ENCODE peak calls at places on chromosomes 6 and 20, in five cellular contexts. A is GM12865; K is psoas muscle; W is EL; Y is CD8-positive, alpha-beta memory T cell. Z is an unnamed sample.
A peak's percentile ranks its signal among the peaks of the same experiment; 100 is the strongest.

GRCh38 chr6:40688214-40688761 is 101.1 kb upstream of the LRFN2 start:
- DNase-seq in Y (no peak), A (no peak), K (no peak), W (no peak), Z (no peak)

GRCh38 chr6:44932651-44933091 is 395.5 kb upstream of the RUNX2 start:
- DNase-seq in W (no peak), A (no peak), Y (peak; percentile 79), K (no peak), Z (no peak)

GRCh38 chr6:155147958-155148663 is 115.7 kb upstream of the CLDN20 start:
- DNase-seq in W (no peak), A (no peak), Y (no peak), K (no peak), Z (no peak)

GRCh38 chr6:38391206-38391908 is 248.4 kb downstream of the BTBD9 start:
- DNase-seq in W (peak; percentile 48), K (no peak), Y (no peak), A (no peak), Z (no peak)

GRCh38 chr20:46309945-46310344 is 1.6 kb upstream of the CDH22 start:
- DNase-seq in W (no peak), Y (no peak), K (no peak), A (no peak), Z (no peak)

GRCh38 chr20:58174708-58175287 is 53.7 kb downstream of the ANKRD60 start:
- DNase-seq in Y (no peak), W (no peak), A (no peak), K (peak; percentile 64), Z (no peak)

GRCh38 chr6:15904651-15905376 is 224.1 kb upstream of the MYLIP start:
- DNase-seq in A (no peak), Y (no peak), K (no peak), W (no peak), Z (no peak)

GRCh38 chr6:48032156-48032555 is 78.8 kb downstream of the PTCHD4 start:
- DNase-seq in W (peak; percentile 62), A (no peak), Y (no peak), K (no peak), Z (no peak)

GRCh38 chr6:129590408-129591022 is 119.5 kb downstream of the ARHGAP18 start:
- DNase-seq in A (no peak), W (peak; percentile 83), Y (no peak), K (no peak), Z (no peak)

Z was measured in CD14-positive monocyte.